ENCODE peak calls at places on chromosomes 2 and 18, in nine cellular contexts. F, B, V, T, R, G, N, U and J are unnamed samples.

GRCh38 chr2:223528036-223528435 is 74.1 kb downstream of the SCG2 start:
- DNase-seq in N (no peak), V (no peak), B (no peak), F (no peak), T (no peak), G (no peak), U (no peak), R (peak; percentile 80), J (no peak)

GRCh38 chr18:60053747-60054304 is 154.0 kb downstream of the PMAIP1 start:
- DNase-seq in G (no peak), T (peak; percentile 97), R (peak; percentile 88), U (no peak), B (no peak), F (no peak), N (no peak), V (no peak), J (peak; percentile 88)

GRCh38 chr18:53457068-53457467 is 767.4 kb downstream of the MBD2 start:
- DNase-seq in U (no peak), B (no peak), V (no peak), N (no peak), R (no peak), F (no peak), G (no peak), T (no peak), J (no peak)

GRCh38 chr18:44238449-44238848 is 442.2 kb upstream of the SETBP1 start:
- DNase-seq in G (no peak), U (no peak), N (no peak), B (no peak), T (no peak), R (no peak), F (no peak), V (no peak), J (no peak)

GRCh38 chr2:140643761-140644187 is 1487.0 kb downstream of the LRP1B start:
- DNase-seq in R (peak; percentile 86), V (no peak), N (no peak), T (no peak), G (no peak), U (no peak), F (no peak), B (no peak), J (no peak)

GRCh38 chr2:190809139-190809764 is 71.4 kb upstream of the GLS start:
- DNase-seq in U (no peak), G (no peak), B (no peak), N (no peak), F (no peak), R (no peak), T (no peak), V (no peak), J (no peak)

GRCh38 chr2:173588931-173589369 is 234.3 kb downstream of the CDCA7 start:
- DNase-seq in F (no peak), U (no peak), B (no peak), V (no peak), G (no peak), T (no peak), R (no peak), N (no peak), J (no peak)

GRCh38 chr2:76745605-76746004 is 776.6 kb downstream of the LRRTM4 start:
- DNase-seq in G (no peak), T (no peak), N (no peak), B (no peak), R (no peak), U (no peak), F (no peak), V (no peak), J (no peak)

GRCh38 chr18:5601188-5601624 is 57.4 kb upstream of the EPB41L3 start:
- DNase-seq in B (no peak), G (no peak), T (no peak), R (no peak), U (no peak), F (no peak), N (no peak), V (no peak), J (no peak)

GRCh38 chr2:212845941-212846340 is 305.5 kb downstream of the IKZF2 start:
- DNase-seq in N (no peak), U (no peak), R (peak; percentile 76), T (no peak), F (no peak), B (no peak), G (no peak), V (no peak), J (no peak)

GRCh38 chr18:68699043-68699442 is 15.9 kb downstream of the TMX3 start:
- DNase-seq in R (peak; percentile 83), G (no peak), N (no peak), F (no peak), T (no peak), U (no peak), B (no peak), V (no peak), J (no peak)

GRCh38 chr2:21841341-21841740 is 717.6 kb downstream of the TDRD15 start:
- DNase-seq in R (no peak), U (no peak), T (no peak), G (no peak), N (no peak), B (no peak), V (no peak), F (no peak), J (no peak)

GRCh38 chr2:169761251-169761969 is 27.8 kb downstream of the KLHL23 start:
- DNase-seq in G (no peak), R (no peak), B (no peak), N (no peak), V (no peak), U (no peak), T (no peak), F (no peak), J (no peak)

GRCh38 chr2:133674433-133675331 is 106.4 kb upstream of the NCKAP5 start:
- DNase-seq in F (peak; percentile 74), V (peak; percentile 70), R (peak; percentile 90), G (peak; percentile 65), T (no peak), N (no peak), U (peak; percentile 14), B (peak; percentile 38), J (no peak)
- H3K4me3 ChIP-seq in F (peak overlapping the region; percentile 25), V (peak overlapping the region; percentile 26), R (peak overlapping the region; percentile 48), G (peak overlapping the region; percentile 33), T (no peak overlapping the region), N (no peak overlapping the region), U (peak overlapping the region; percentile 19), B (peak overlapping the region; percentile 56), J (no peak overlapping the region)

GRCh38 chr18:79728931-79729586 is 49.5 kb downstream of the CTDP1 start:
- DNase-seq in R (no peak), U (no peak), V (no peak), B (no peak), T (no peak), G (no peak), N (no peak), F (no peak), J (no peak)
- H3K9me3 ChIP-seq in R (peaks cover 13% of the 10 kb centered on the region), U (no peaks in the 10 kb centered on the region), V (no peaks in the 10 kb centered on the region), B (peaks cover 12% of the 10 kb centered on the region), T (peaks cover 5% of the 10 kb centered on the region), G (no peaks in the 10 kb centered on the region), N (no peaks in the 10 kb centered on the region), F (peaks cover 10% of the 10 kb centered on the region), J (peaks cover 10% of the 10 kb centered on the region)

GRCh38 chr2:145169285-145169684 is 649.4 kb upstream of the ZEB2 start:
- DNase-seq in B (no peak), U (no peak), G (no peak), N (no peak), F (no peak), T (no peak), R (no peak), V (no peak), J (no peak)
- H3K4me3 ChIP-seq in B (no peak overlapping the region), U (no peak overlapping the region), G (no peak overlapping the region), N (no peak overlapping the region), F (no peak overlapping the region), T (no peak overlapping the region), R (no peak overlapping the region), V (no peak overlapping the region), J (no peak overlapping the region)

DNA sequence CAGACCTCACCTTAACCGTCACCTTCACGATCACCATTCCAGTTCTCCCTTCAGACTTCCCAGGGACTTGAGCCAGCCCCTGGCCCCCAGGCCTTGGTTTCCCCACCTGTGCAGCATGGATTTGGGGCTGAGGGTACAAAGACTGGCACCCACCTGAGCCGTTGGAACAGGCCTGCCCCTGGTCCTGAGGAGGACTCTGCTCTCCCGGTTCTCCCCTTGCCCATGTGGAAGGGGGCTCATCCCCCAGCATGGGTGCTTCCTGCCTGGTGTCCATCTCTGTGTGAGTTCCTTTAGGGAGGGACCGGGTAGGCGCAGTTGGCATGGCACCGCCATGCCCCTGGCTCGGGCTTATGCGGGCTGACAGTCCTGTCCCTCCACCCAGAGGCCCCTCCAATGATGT is 10.9 kb upstream of the GPR35 start:
- DNase-seq in F (no peak), T (no peak), N (no peak), U (no peak), V (peak; percentile 6), R (no peak), G (no peak), B (no peak), J (peak; percentile 37)
- H3K9me3 ChIP-seq in F (no peaks in the 10 kb centered on the region), T (no peaks in the 10 kb centered on the region), N (peaks cover 28% of the 10 kb centered on the region), U (no peaks in the 10 kb centered on the region), V (peaks cover 5% of the 10 kb centered on the region), R (no peaks in the 10 kb centered on the region), G (no peaks in the 10 kb centered on the region), B (no peaks in the 10 kb centered on the region), J (no peaks in the 10 kb centered on the region)

GRCh38 chr2:10080536-10081304 is 509 bp upstream of the CYS1 start:
- DNase-seq in N (no peak), R (no peak), T (no peak), F (no peak), V (no peak), B (no peak), G (peak; percentile 74), U (peak; percentile 44), J (no peak)
- H3K4me3 ChIP-seq in N (peak overlapping the region; percentile 80), R (peak overlapping the region; percentile 27), T (peak overlapping the region; percentile 15), F (peak overlapping the region; percentile 60), V (peak overlapping the region; percentile 57), B (peak overlapping the region; percentile 74), G (peak overlapping the region; percentile 71), U (peak overlapping the region; percentile 72), J (peak overlapping the region; percentile 54)

DNA sequence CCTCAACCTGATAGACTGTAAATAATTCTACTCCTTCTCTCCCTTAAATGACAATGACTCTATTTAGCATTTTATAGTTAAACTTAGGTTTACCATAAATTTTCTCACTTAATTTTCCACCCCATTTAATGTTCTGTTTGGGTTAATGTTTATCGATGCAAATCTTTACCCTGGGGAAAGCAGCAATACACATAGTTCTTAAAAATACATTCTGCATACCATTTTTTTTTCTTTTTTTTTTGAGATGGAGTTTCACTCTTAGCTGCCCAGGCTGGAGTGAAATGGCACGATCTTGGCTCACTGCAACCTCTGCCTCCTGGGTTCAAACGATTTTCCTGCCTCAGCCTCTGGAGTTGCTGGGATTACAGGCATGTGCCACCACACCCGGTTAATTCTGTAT is 14.0 kb downstream of the STAM2 start:
- DNase-seq in T (no peak), U (no peak), N (no peak), G (no peak), R (no peak), B (no peak), F (no peak), V (no peak), J (no peak)
- H3K9me3 ChIP-seq in T (no peaks in the 10 kb centered on the region), U (no peaks in the 10 kb centered on the region), N (no peaks in the 10 kb centered on the region), G (no peaks in the 10 kb centered on the region), R (no peaks in the 10 kb centered on the region), B (peaks cover 8% of the 10 kb centered on the region), F (no peaks in the 10 kb centered on the region), V (no peaks in the 10 kb centered on the region), J (no peaks in the 10 kb centered on the region)

GRCh38 chr2:200379481-200380120 is 73.1 kb downstream of the SPATS2L start:
- DNase-seq in U (no peak), V (no peak), F (no peak), B (no peak), G (no peak), R (no peak), T (no peak), N (no peak), J (no peak)
- H3K4me3 ChIP-seq in U (no peak overlapping the region), V (no peak overlapping the region), F (peak overlapping the region; percentile 0), B (no peak overlapping the region), G (no peak overlapping the region), R (no peak overlapping the region), T (no peak overlapping the region), N (no peak overlapping the region), J (no peak overlapping the region)